ENCODE peak calls at places on chromosome 18, in four cellular contexts. One of them, this sample, is unnamed.

GRCh38 chr18:11946756-11947155 is 34.6 kb upstream of the IMPA2 start:
- DNase-seq in esophagus muscularis mucosa: no peak
- DNase-seq in cardiac muscle cell: no peak
- DNase-seq in AG09309: no peak
- DNase-seq in this sample: no peak

GRCh38 chr18:55338955-55339662 is 248.9 kb downstream of the TCF4 start:
- DNase-seq in esophagus muscularis mucosa: no peak
- DNase-seq in cardiac muscle cell: no peak
- DNase-seq in AG09309: no peak
- DNase-seq in this sample: no peak

GRCh38 chr18:63132819-63133200 is 186.8 kb downstream of the BCL2 start:
- DNase-seq in esophagus muscularis mucosa: no peak
- DNase-seq in cardiac muscle cell: no peak
- DNase-seq in AG09309: no peak
- DNase-seq in this sample: no peak

GRCh38 chr18:26549486-26550435 is 1.4 kb upstream of the KCTD1 start:
- DNase-seq in esophagus muscularis mucosa: no peak
- DNase-seq in cardiac muscle cell: peak
- DNase-seq in AG09309: peak
- DNase-seq in this sample: peak

GRCh38 chr18:63887424-63887823 is at the start of gene SERPINB2:
- DNase-seq in esophagus muscularis mucosa: no peak
- DNase-seq in cardiac muscle cell: no peak
- DNase-seq in AG09309: no peak
- DNase-seq in this sample: peak

GRCh38 chr18:63534615-63535014 is 7.6 kb upstream of the SERPINB12 start:
- DNase-seq in esophagus muscularis mucosa: no peak
- DNase-seq in cardiac muscle cell: no peak
- DNase-seq in AG09309: no peak
- DNase-seq in this sample: no peak

GRCh38 chr18:72419914-72420313 is 124.2 kb downstream of the CBLN2 start:
- DNase-seq in esophagus muscularis mucosa: no peak
- DNase-seq in cardiac muscle cell: no peak
- DNase-seq in AG09309: no peak
- DNase-seq in this sample: no peak

GRCh38 chr18:40326987-40327386 is 1628.0 kb upstream of the PIK3C3 start:
- DNase-seq in esophagus muscularis mucosa: no peak
- DNase-seq in cardiac muscle cell: no peak
- DNase-seq in AG09309: no peak
- DNase-seq in this sample: no peak

GRCh38 chr18:32974421-32975165 is 201.8 kb upstream of the KLHL14 start:
- DNase-seq in esophagus muscularis mucosa: no peak
- DNase-seq in cardiac muscle cell: no peak
- DNase-seq in AG09309: no peak
- DNase-seq in this sample: no peak

GRCh38 chr18:46484971-46485370 is 172.0 kb downstream of the LOXHD1 start:
- DNase-seq in esophagus muscularis mucosa: no peak
- DNase-seq in cardiac muscle cell: no peak
- DNase-seq in AG09309: no peak
- DNase-seq in this sample: no peak

GRCh38 chr18:13500891-13501887 is 225.2 kb downstream of the FAM210A start:
- DNase-seq in esophagus muscularis mucosa: no peak
- DNase-seq in cardiac muscle cell: no peak
- DNase-seq in AG09309: peak
- DNase-seq in this sample: peak

GRCh38 chr18:62632788-62633455 is 82.4 kb upstream of the PHLPP1 start:
- DNase-seq in esophagus muscularis mucosa: no peak
- DNase-seq in cardiac muscle cell: no peak
- DNase-seq in AG09309: no peak
- DNase-seq in this sample: no peak

GRCh38 chr18:66495844-66496243 is 108.0 kb downstream of the CDH19 start:
- DNase-seq in esophagus muscularis mucosa: no peak
- DNase-seq in cardiac muscle cell: peak
- DNase-seq in AG09309: no peak
- DNase-seq in this sample: peak

GRCh38 chr18:3252843-3253242 is 5.2 kb downstream of the MYL12A start:
- DNase-seq in esophagus muscularis mucosa: no peak
- DNase-seq in cardiac muscle cell: no peak
- DNase-seq in AG09309: no peak
- DNase-seq in this sample: no peak

GRCh38 chr18:63592506-63592905 is 5.4 kb downstream of the SERPINB13 start:
- DNase-seq in esophagus muscularis mucosa: no peak
- DNase-seq in cardiac muscle cell: no peak
- DNase-seq in AG09309: no peak
- DNase-seq in this sample: no peak

GRCh38 chr18:78525364-78526111 is 454.1 kb upstream of the SALL3 start:
- DNase-seq in esophagus muscularis mucosa: no peak
- DNase-seq in cardiac muscle cell: no peak
- DNase-seq in AG09309: no peak
- DNase-seq in this sample: no peak

GRCh38 chr18:62399781-62400308 is 74.7 kb downstream of the TNFRSF11A start:
- DNase-seq in esophagus muscularis mucosa: no peak
- DNase-seq in cardiac muscle cell: peak
- DNase-seq in AG09309: no peak
- DNase-seq in this sample: peak

GRCh38 chr18:65725421-65726050 is 25.3 kb upstream of the CDH7 start:
- DNase-seq in esophagus muscularis mucosa: no peak
- DNase-seq in cardiac muscle cell: peak
- DNase-seq in AG09309: no peak
- DNase-seq in this sample: peak

GRCh38 chr18:31512203-31512764 is 14.3 kb downstream of the DSG2 start:
- DNase-seq in esophagus muscularis mucosa: no peak
- DNase-seq in cardiac muscle cell: no peak
- DNase-seq in AG09309: no peak
- DNase-seq in this sample: peak

GRCh38 chr18:26511339-26512071 is 36.8 kb downstream of the KCTD1 start:
- DNase-seq in esophagus muscularis mucosa: no peak
- DNase-seq in cardiac muscle cell: peak
- DNase-seq in AG09309: no peak
- DNase-seq in this sample: peak

GRCh38 chr18:13564579-13564978 is 161.8 kb downstream of the FAM210A start:
- DNase-seq in esophagus muscularis mucosa: no peak
- DNase-seq in cardiac muscle cell: no peak
- DNase-seq in AG09309: no peak
- DNase-seq in this sample: no peak

GRCh38 chr18:24019641-24020331 is 5.2 kb downstream of the TTC39C start:
- DNase-seq in esophagus muscularis mucosa: no peak
- DNase-seq in cardiac muscle cell: no peak
- DNase-seq in AG09309: no peak
- DNase-seq in this sample: no peak

GRCh38 chr18:12041561-12041960 is 52.1 kb upstream of the ANKRD62 start:
- DNase-seq in esophagus muscularis mucosa: no peak
- DNase-seq in cardiac muscle cell: no peak
- DNase-seq in AG09309: peak
- DNase-seq in this sample: no peak

GRCh38 chr18:45280486-45281263 is 334.6 kb upstream of the SLC14A2 start:
- DNase-seq in esophagus muscularis mucosa: no peak
- DNase-seq in cardiac muscle cell: no peak
- DNase-seq in AG09309: no peak
- DNase-seq in this sample: no peak

GRCh38 chr18:23228102-23229051 is 93.1 kb downstream of the CABLES1 start:
- DNase-seq in esophagus muscularis mucosa: no peak
- DNase-seq in cardiac muscle cell: no peak
- DNase-seq in AG09309: no peak
- DNase-seq in this sample: no peak

GRCh38 chr18:3808985-3809780 is 359.2 kb downstream of the TGIF1 start:
- DNase-seq in esophagus muscularis mucosa: no peak
- DNase-seq in cardiac muscle cell: no peak
- DNase-seq in AG09309: no peak
- DNase-seq in this sample: no peak

GRCh38 chr18:55768255-55768654 is 180.3 kb upstream of the TCF4 start:
- DNase-seq in esophagus muscularis mucosa: no peak
- DNase-seq in cardiac muscle cell: no peak
- DNase-seq in AG09309: no peak
- DNase-seq in this sample: no peak

DNA sequence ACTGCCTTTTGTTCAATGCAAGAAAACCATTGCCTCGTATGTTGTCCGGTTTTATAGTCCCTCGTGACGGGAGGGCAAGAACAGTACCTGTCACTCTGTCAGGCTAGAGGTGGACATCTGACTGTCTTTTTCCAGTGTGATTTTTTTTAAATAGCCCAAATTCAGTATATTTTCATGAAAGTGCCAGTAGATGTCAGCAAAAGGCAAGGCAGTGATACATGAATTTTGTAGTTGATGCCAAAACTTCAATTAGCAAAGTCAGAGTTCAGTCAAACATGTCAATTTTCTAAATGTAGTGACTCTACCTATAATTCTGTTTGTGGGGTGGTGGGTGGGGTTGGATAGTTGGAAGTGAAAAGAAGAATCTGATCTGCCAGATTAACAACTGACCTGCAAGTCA is 296.0 kb upstream of the MC4R start:
- DNase-seq in esophagus muscularis mucosa: no peak
- DNase-seq in cardiac muscle cell: no peak
- DNase-seq in AG09309: no peak
- DNase-seq in this sample: no peak
- TF ChIP-seq CTCF in esophagus muscularis mucosa: no peak
- TF ChIP-seq CTCF in cardiac muscle cell: no peak
- TF ChIP-seq CTCF in AG09309: peak
- TF ChIP-seq CTCF in this sample: no peak

GRCh38 chr18:43420950-43421349 is 143.7 kb upstream of the SYT4 start:
- DNase-seq in esophagus muscularis mucosa: no peak
- DNase-seq in cardiac muscle cell: peak
- DNase-seq in AG09309: no peak
- DNase-seq in this sample: no peak
- TF ChIP-seq CTCF in esophagus muscularis mucosa: no peak
- TF ChIP-seq CTCF in cardiac muscle cell: no peak
- TF ChIP-seq CTCF in AG09309: no peak
- TF ChIP-seq CTCF in this sample: peak

DNA sequence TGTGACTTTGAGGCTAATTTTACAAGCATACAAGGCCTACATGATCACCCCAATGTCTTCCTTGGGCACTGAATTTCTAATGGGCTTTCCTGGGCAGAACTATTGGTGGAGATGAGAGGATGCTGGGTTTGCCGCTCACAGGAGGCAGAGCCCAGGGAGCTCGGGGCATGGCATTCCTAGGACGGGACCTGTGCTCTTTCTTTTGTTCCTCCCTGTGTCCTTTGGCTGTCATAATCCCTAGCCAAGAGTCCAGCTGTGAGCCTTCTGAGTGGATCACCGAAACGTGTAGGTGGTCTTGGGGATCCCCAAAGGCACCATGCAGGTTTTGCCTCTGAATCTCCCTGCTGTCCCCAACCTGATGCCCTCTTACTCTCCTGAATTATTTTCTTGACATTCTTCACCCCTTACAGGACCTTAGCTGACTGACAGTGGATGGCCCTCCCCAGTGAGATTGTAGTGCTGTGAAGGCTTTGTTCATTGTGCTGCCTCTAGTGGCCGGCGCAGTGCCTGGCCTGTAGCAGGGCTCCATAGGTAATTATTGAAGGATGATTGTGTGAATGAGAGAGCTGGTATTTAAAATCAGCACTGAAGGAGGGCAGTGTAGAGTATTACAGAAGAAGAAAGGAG is 221.9 kb downstream of the ZNF407 start:
- DNase-seq in esophagus muscularis mucosa: no peak
- DNase-seq in cardiac muscle cell: peak
- DNase-seq in AG09309: no peak
- DNase-seq in this sample: peak
- TF ChIP-seq CTCF in esophagus muscularis mucosa: no peak
- TF ChIP-seq CTCF in cardiac muscle cell: peak
- TF ChIP-seq CTCF in AG09309: peak
- TF ChIP-seq CTCF in this sample: peak

GRCh38 chr18:49514577-49514976 is 27.5 kb upstream of the C18orf32 start:
- DNase-seq in esophagus muscularis mucosa: no peak
- DNase-seq in cardiac muscle cell: no peak
- DNase-seq in AG09309: no peak
- DNase-seq in this sample: no peak

GRCh38 chr18:49510393-49511115 is 23.5 kb upstream of the C18orf32 start:
- DNase-seq in esophagus muscularis mucosa: no peak
- DNase-seq in cardiac muscle cell: peak
- DNase-seq in AG09309: no peak
- DNase-seq in this sample: peak
- TF ChIP-seq CTCF in esophagus muscularis mucosa: peak
- TF ChIP-seq CTCF in cardiac muscle cell: peak
- TF ChIP-seq CTCF in AG09309: peak
- TF ChIP-seq CTCF in this sample: peak

DNA sequence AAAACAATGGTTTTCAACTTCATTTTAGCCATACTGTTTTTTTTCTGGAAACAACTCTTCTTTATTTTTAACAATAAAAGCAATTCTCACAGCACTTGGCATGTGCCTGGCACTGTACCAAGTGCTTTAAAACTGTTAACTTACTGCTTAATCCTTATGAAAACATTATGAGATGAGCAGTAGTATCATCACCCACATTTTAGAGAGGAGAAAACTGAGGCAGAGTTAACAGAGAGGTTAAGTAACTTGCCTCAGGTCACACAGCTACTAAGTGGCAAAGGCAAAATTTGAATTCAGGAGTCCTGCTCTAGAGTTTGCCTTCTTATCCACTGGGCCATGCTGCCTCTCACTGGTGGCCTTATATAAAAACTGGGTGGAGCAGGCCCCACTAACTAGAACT is 23.2 kb downstream of the CTIF start:
- DNase-seq in esophagus muscularis mucosa: no peak
- DNase-seq in cardiac muscle cell: no peak
- DNase-seq in AG09309: no peak
- DNase-seq in this sample: no peak
- TF ChIP-seq CTCF in esophagus muscularis mucosa: no peak
- TF ChIP-seq CTCF in cardiac muscle cell: no peak
- TF ChIP-seq CTCF in AG09309: no peak
- TF ChIP-seq CTCF in this sample: no peak

DNA sequence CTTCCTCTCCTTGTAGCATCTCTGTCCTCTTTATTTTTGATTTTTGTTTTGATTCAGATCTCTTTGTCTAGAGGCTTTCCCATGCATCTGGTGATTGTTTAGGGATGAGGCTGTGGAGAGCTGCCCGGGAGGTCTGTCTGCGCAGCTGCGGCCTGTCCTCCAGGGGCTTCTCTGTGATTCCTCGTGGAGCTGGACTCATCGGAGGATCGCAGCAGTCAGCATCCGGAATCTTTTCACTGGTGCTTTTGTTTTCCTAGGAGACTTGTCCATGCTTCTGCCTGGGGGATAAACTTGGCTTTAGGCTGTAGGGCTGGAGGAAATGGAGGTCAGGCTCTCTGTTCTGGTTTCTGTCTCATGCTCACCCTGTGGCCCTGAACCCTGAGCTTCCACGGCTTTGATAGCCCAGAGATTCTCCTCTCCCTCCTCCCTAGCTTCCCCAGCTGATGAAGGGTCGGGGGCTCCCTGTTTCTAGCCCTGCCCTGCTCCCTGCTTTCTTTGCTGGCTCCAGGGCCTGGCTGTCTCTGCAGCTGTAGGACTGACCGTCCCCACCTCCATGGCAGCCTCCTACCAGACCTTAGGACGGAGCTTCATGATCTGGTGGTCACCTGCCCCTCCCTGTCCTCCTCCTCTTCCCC is 35.5 kb downstream of the ZNF532 start:
- DNase-seq in esophagus muscularis mucosa: no peak
- DNase-seq in cardiac muscle cell: no peak
- DNase-seq in AG09309: no peak
- DNase-seq in this sample: no peak
- TF ChIP-seq CTCF in esophagus muscularis mucosa: no peak
- TF ChIP-seq CTCF in cardiac muscle cell: no peak
- TF ChIP-seq CTCF in AG09309: no peak
- TF ChIP-seq CTCF in this sample: no peak

GRCh38 chr18:6521804-6522418 is 107.2 kb upstream of the L3MBTL4 start:
- DNase-seq in esophagus muscularis mucosa: no peak
- DNase-seq in cardiac muscle cell: peak
- DNase-seq in AG09309: peak
- DNase-seq in this sample: peak
- TF ChIP-seq CTCF in esophagus muscularis mucosa: no peak
- TF ChIP-seq CTCF in cardiac muscle cell: peak
- TF ChIP-seq CTCF in AG09309: peak
- TF ChIP-seq CTCF in this sample: peak